ENCODE peak calls at places on chromosome 2, in eight cellular contexts. One of them, this sample, is unnamed.

GRCh38 chr2:166249318-166249717 is 121.5 kb upstream of the SCN1A start:
- DNase-seq in DND-41: no peak
- DNase-seq in pancreas: no peak
- DNase-seq in Karpas-422: no peak
- DNase-seq in OCI-LY7: no peak
- DNase-seq in A673: no peak
- DNase-seq in naive thymus-derived CD4-positive, alpha-beta T cell: no peak
- DNase-seq in body of pancreas: no peak
- DNase-seq in this sample: no peak

GRCh38 chr2:128438091-128438490 is 119.4 kb upstream of the HS6ST1 start:
- DNase-seq in A673: no peak
- DNase-seq in Karpas-422: no peak
- DNase-seq in DND-41: no peak
- DNase-seq in OCI-LY7: no peak
- DNase-seq in pancreas: no peak
- DNase-seq in naive thymus-derived CD4-positive, alpha-beta T cell: no peak
- DNase-seq in body of pancreas: peak; percentile 7
- DNase-seq in this sample: no peak

GRCh38 chr2:64204006-64204632 is 59.9 kb upstream of the PELI1 start:
- DNase-seq in OCI-LY7: no peak
- DNase-seq in A673: peak; percentile 51
- DNase-seq in pancreas: no peak
- DNase-seq in Karpas-422: no peak
- DNase-seq in naive thymus-derived CD4-positive, alpha-beta T cell: peak; percentile 67
- DNase-seq in body of pancreas: no peak
- DNase-seq in DND-41: no peak
- DNase-seq in this sample: peak; percentile 43

GRCh38 chr2:62184499-62185045 is 11.3 kb upstream of the B3GNT2 start:
- DNase-seq in Karpas-422: no peak
- DNase-seq in OCI-LY7: no peak
- DNase-seq in body of pancreas: no peak
- DNase-seq in DND-41: no peak
- DNase-seq in A673: no peak
- DNase-seq in pancreas: no peak
- DNase-seq in naive thymus-derived CD4-positive, alpha-beta T cell: no peak
- DNase-seq in this sample: no peak

GRCh38 chr2:62163106-62163831 is 32.6 kb upstream of the B3GNT2 start:
- DNase-seq in OCI-LY7: no peak
- DNase-seq in naive thymus-derived CD4-positive, alpha-beta T cell: no peak
- DNase-seq in body of pancreas: no peak
- DNase-seq in DND-41: no peak
- DNase-seq in Karpas-422: no peak
- DNase-seq in pancreas: no peak
- DNase-seq in A673: peak; percentile 51
- DNase-seq in this sample: no peak

GRCh38 chr2:154233231-154233630 is 361.5 kb downstream of the GALNT13 start:
- DNase-seq in DND-41: no peak
- DNase-seq in A673: no peak
- DNase-seq in naive thymus-derived CD4-positive, alpha-beta T cell: no peak
- DNase-seq in body of pancreas: no peak
- DNase-seq in pancreas: no peak
- DNase-seq in Karpas-422: no peak
- DNase-seq in OCI-LY7: no peak
- DNase-seq in this sample: no peak

GRCh38 chr2:105769504-105769903 is 24.8 kb downstream of the NCK2 start:
- DNase-seq in A673: no peak
- DNase-seq in DND-41: no peak
- DNase-seq in naive thymus-derived CD4-positive, alpha-beta T cell: no peak
- DNase-seq in pancreas: no peak
- DNase-seq in body of pancreas: no peak
- DNase-seq in OCI-LY7: no peak
- DNase-seq in Karpas-422: no peak
- DNase-seq in this sample: no peak

GRCh38 chr2:195457873-195458272 is 199.2 kb upstream of the SLC39A10 start:
- DNase-seq in Karpas-422: no peak
- DNase-seq in A673: no peak
- DNase-seq in body of pancreas: no peak
- DNase-seq in DND-41: no peak
- DNase-seq in pancreas: no peak
- DNase-seq in naive thymus-derived CD4-positive, alpha-beta T cell: no peak
- DNase-seq in OCI-LY7: no peak
- DNase-seq in this sample: no peak

GRCh38 chr2:201267278-201268030 is 7.1 kb downstream of the CASP8 start:
- DNase-seq in OCI-LY7: no peak
- DNase-seq in pancreas: no peak
- DNase-seq in Karpas-422: no peak
- DNase-seq in DND-41: no peak
- DNase-seq in body of pancreas: no peak
- DNase-seq in naive thymus-derived CD4-positive, alpha-beta T cell: no peak
- DNase-seq in A673: no peak
- DNase-seq in this sample: no peak

GRCh38 chr2:18209934-18210639 is 331.6 kb downstream of the KCNS3 start:
- DNase-seq in A673: peak; percentile 70
- DNase-seq in naive thymus-derived CD4-positive, alpha-beta T cell: no peak
- DNase-seq in Karpas-422: no peak
- DNase-seq in pancreas: no peak
- DNase-seq in DND-41: no peak
- DNase-seq in OCI-LY7: no peak
- DNase-seq in body of pancreas: no peak
- DNase-seq in this sample: no peak

GRCh38 chr2:84815146-84815545 is 65.7 kb downstream of the TRABD2A start:
- DNase-seq in body of pancreas: no peak
- DNase-seq in naive thymus-derived CD4-positive, alpha-beta T cell: no peak
- DNase-seq in DND-41: no peak
- DNase-seq in A673: no peak
- DNase-seq in pancreas: no peak
- DNase-seq in Karpas-422: no peak
- DNase-seq in OCI-LY7: no peak
- DNase-seq in this sample: no peak

GRCh38 chr2:20106746-20107145 is 55.3 kb upstream of the LAPTM4A start:
- DNase-seq in DND-41: no peak
- DNase-seq in body of pancreas: peak; percentile 62
- DNase-seq in pancreas: peak; percentile 78
- DNase-seq in Karpas-422: no peak
- DNase-seq in OCI-LY7: no peak
- DNase-seq in naive thymus-derived CD4-positive, alpha-beta T cell: no peak
- DNase-seq in A673: no peak
- DNase-seq in this sample: no peak

GRCh38 chr2:128371648-128372345 is 53.1 kb upstream of the HS6ST1 start:
- DNase-seq in pancreas: peak; percentile 39
- DNase-seq in Karpas-422: no peak
- DNase-seq in OCI-LY7: peak; percentile 15
- DNase-seq in A673: no peak
- DNase-seq in DND-41: no peak
- DNase-seq in body of pancreas: no peak
- DNase-seq in naive thymus-derived CD4-positive, alpha-beta T cell: no peak
- DNase-seq in this sample: no peak

GRCh38 chr2:107742460-107743027 is 84.1 kb upstream of the RGPD4 start:
- DNase-seq in OCI-LY7: no peak
- DNase-seq in A673: no peak
- DNase-seq in DND-41: no peak
- DNase-seq in pancreas: no peak
- DNase-seq in Karpas-422: no peak
- DNase-seq in naive thymus-derived CD4-positive, alpha-beta T cell: no peak
- DNase-seq in body of pancreas: no peak
- DNase-seq in this sample: no peak

GRCh38 chr2:207465894-207466293 is 63.9 kb upstream of the CREB1 start:
- DNase-seq in naive thymus-derived CD4-positive, alpha-beta T cell: no peak
- DNase-seq in pancreas: no peak
- DNase-seq in OCI-LY7: no peak
- DNase-seq in Karpas-422: no peak
- DNase-seq in body of pancreas: no peak
- DNase-seq in A673: no peak
- DNase-seq in DND-41: no peak
- DNase-seq in this sample: no peak

GRCh38 chr2:204036706-204037105 is 100.1 kb downstream of the ICOS start:
- DNase-seq in body of pancreas: no peak
- DNase-seq in A673: no peak
- DNase-seq in DND-41: no peak
- DNase-seq in naive thymus-derived CD4-positive, alpha-beta T cell: no peak
- DNase-seq in pancreas: no peak
- DNase-seq in Karpas-422: no peak
- DNase-seq in OCI-LY7: no peak
- DNase-seq in this sample: no peak

GRCh38 chr2:238586931-238587775 is 160.4 kb downstream of the ASB1 start:
- DNase-seq in pancreas: no peak
- DNase-seq in A673: no peak
- DNase-seq in naive thymus-derived CD4-positive, alpha-beta T cell: no peak
- DNase-seq in DND-41: no peak
- DNase-seq in body of pancreas: no peak
- DNase-seq in Karpas-422: no peak
- DNase-seq in OCI-LY7: no peak
- DNase-seq in this sample: no peak

GRCh38 chr2:113013336-113013661 is 8.0 kb downstream of the IL36A start:
- DNase-seq in DND-41: no peak
- DNase-seq in body of pancreas: no peak
- DNase-seq in A673: no peak
- DNase-seq in naive thymus-derived CD4-positive, alpha-beta T cell: no peak
- DNase-seq in pancreas: no peak
- DNase-seq in OCI-LY7: no peak
- DNase-seq in Karpas-422: no peak
- DNase-seq in this sample: no peak
- H3K4me3 ChIP-seq in DND-41: no peak overlapping the region
- H3K4me3 ChIP-seq in body of pancreas: no peak overlapping the region
- H3K4me3 ChIP-seq in A673: no peak overlapping the region
- H3K4me3 ChIP-seq in naive thymus-derived CD4-positive, alpha-beta T cell: no peak overlapping the region
- H3K4me3 ChIP-seq in pancreas: no peak overlapping the region
- H3K4me3 ChIP-seq in OCI-LY7: no peak overlapping the region
- H3K4me3 ChIP-seq in Karpas-422: no peak overlapping the region
- H3K4me3 ChIP-seq in this sample: no peak overlapping the region

DNA sequence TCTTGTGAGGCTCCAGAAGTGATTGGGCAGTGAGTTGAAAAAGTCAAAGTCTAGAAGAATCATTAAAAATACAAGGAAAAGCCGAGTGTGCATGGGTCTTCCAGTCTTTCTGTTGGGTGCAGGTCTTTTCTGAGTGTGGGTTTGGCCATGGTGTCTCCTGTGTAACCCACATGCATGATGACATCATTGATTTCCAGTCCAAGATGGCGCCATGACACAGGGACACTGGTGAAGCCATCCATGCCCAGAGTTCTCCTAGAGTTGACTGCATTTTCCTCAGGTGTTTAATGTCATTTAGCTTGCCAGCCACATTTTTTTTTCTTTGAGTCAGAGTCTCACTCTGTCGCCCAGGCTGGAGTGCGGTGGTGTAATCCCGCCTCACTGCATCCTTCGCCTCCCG is 35.9 kb downstream of the SH3BP4 start:
- DNase-seq in naive thymus-derived CD4-positive, alpha-beta T cell: peak; percentile 4
- DNase-seq in pancreas: no peak
- DNase-seq in body of pancreas: no peak
- DNase-seq in A673: no peak
- DNase-seq in OCI-LY7: no peak
- DNase-seq in Karpas-422: no peak
- DNase-seq in DND-41: no peak
- DNase-seq in this sample: no peak
- H3K4me1 ChIP-seq in naive thymus-derived CD4-positive, alpha-beta T cell: no peaks in the 10 kb centered on the region
- H3K4me1 ChIP-seq in pancreas: peaks cover 40% of the 10 kb centered on the region
- H3K4me1 ChIP-seq in body of pancreas: peaks cover 83% of the 10 kb centered on the region
- H3K4me1 ChIP-seq in A673: no peaks in the 10 kb centered on the region
- H3K4me1 ChIP-seq in OCI-LY7: peaks cover 3% of the 10 kb centered on the region
- H3K4me1 ChIP-seq in Karpas-422: no peaks in the 10 kb centered on the region
- H3K4me1 ChIP-seq in DND-41: no peaks in the 10 kb centered on the region
- H3K4me1 ChIP-seq in this sample: no peaks in the 10 kb centered on the region

GRCh38 chr2:98563394-98563793 is 44.9 kb downstream of the COA5 start:
- DNase-seq in DND-41: no peak
- DNase-seq in body of pancreas: no peak
- DNase-seq in Karpas-422: no peak
- DNase-seq in OCI-LY7: no peak
- DNase-seq in pancreas: no peak
- DNase-seq in naive thymus-derived CD4-positive, alpha-beta T cell: no peak
- DNase-seq in A673: no peak
- DNase-seq in this sample: no peak

GRCh38 chr2:98565941-98566340 is 42.4 kb downstream of the COA5 start:
- DNase-seq in pancreas: no peak
- DNase-seq in body of pancreas: no peak
- DNase-seq in OCI-LY7: no peak
- DNase-seq in DND-41: no peak
- DNase-seq in A673: no peak
- DNase-seq in Karpas-422: no peak
- DNase-seq in naive thymus-derived CD4-positive, alpha-beta T cell: no peak
- DNase-seq in this sample: no peak

GRCh38 chr2:98564541-98565164 is 43.7 kb downstream of the COA5 start:
- DNase-seq in pancreas: no peak
- DNase-seq in body of pancreas: no peak
- DNase-seq in naive thymus-derived CD4-positive, alpha-beta T cell: no peak
- DNase-seq in DND-41: no peak
- DNase-seq in OCI-LY7: no peak
- DNase-seq in A673: no peak
- DNase-seq in Karpas-422: no peak
- DNase-seq in this sample: no peak

GRCh38 chr2:98568161-98568956 is 40.0 kb downstream of the COA5 start:
- DNase-seq in pancreas: no peak
- DNase-seq in Karpas-422: no peak
- DNase-seq in body of pancreas: no peak
- DNase-seq in OCI-LY7: no peak
- DNase-seq in DND-41: no peak
- DNase-seq in naive thymus-derived CD4-positive, alpha-beta T cell: no peak
- DNase-seq in A673: no peak
- DNase-seq in this sample: no peak

DNA sequence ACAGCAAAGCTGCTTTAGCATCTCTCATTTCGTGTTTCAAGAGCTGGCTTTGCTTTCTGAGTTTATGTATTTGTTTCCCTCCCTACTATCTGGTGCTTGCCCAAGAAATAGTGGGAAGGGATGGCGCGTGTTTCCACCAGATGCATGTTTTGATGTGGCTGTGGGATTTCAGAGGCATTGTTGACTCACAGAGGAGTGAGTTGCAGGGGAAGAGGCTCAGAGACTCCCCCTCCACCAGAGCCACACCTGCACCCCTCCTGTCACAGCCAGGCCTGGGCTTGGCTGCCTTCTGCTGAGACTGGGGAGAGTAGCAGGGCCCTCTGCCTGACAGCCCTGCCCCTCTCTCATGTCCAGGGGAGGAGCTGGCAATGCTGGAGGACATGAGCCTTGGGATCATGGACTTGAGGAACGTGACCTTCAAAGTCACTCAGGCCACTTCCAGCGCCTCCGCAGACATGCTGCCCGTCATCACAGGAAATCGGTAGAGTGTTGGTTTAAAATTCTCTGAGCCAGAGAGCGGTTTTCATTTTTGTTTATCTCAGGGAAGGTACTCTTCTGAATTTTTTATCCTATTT is 42.9 kb downstream of the COA5 start:
- DNase-seq in pancreas: no peak
- DNase-seq in DND-41: peak; percentile 61
- DNase-seq in Karpas-422: no peak
- DNase-seq in OCI-LY7: no peak
- DNase-seq in A673: no peak
- DNase-seq in naive thymus-derived CD4-positive, alpha-beta T cell: no peak
- DNase-seq in body of pancreas: no peak
- DNase-seq in this sample: no peak
- H3K36me3 ChIP-seq in pancreas: no peaks in the 10 kb centered on the region
- H3K36me3 ChIP-seq in DND-41: peaks cover 81% of the 10 kb centered on the region
- H3K36me3 ChIP-seq in Karpas-422: no peaks in the 10 kb centered on the region
- H3K36me3 ChIP-seq in OCI-LY7: no peaks in the 10 kb centered on the region
- H3K36me3 ChIP-seq in A673: peaks cover 24% of the 10 kb centered on the region
- H3K36me3 ChIP-seq in naive thymus-derived CD4-positive, alpha-beta T cell: peaks cover 20% of the 10 kb centered on the region
- H3K36me3 ChIP-seq in body of pancreas: no peaks in the 10 kb centered on the region
- H3K36me3 ChIP-seq in this sample: peaks cover 81% of the 10 kb centered on the region

DNA sequence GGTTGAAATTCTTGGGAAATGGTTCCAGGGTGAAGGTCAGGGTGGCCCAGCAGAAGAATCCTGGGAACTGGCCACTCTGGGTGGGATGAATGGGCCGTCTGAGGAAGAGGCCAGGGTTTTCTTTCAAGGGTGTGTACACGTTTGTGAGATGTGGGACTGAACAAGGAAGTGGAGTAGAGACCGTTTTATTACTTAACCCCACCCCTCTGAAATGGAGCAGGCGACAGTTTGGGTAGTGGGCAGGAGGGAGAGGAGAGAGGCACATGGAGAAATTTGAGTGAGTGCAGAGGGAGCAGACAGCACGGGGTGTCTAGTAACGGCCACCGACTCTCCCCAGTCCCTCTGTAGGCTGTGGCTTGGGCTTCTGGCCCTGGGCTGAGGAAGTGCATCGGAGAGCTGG is 135.1 kb downstream of the DYSF start:
- DNase-seq in DND-41: no peak
- DNase-seq in body of pancreas: no peak
- DNase-seq in Karpas-422: no peak
- DNase-seq in OCI-LY7: no peak
- DNase-seq in A673: no peak
- DNase-seq in pancreas: no peak
- DNase-seq in naive thymus-derived CD4-positive, alpha-beta T cell: no peak
- DNase-seq in this sample: no peak
- H3K4me3 ChIP-seq in DND-41: no peak overlapping the region
- H3K4me3 ChIP-seq in body of pancreas: no peak overlapping the region
- H3K4me3 ChIP-seq in Karpas-422: no peak overlapping the region
- H3K4me3 ChIP-seq in OCI-LY7: no peak overlapping the region
- H3K4me3 ChIP-seq in A673: no peak overlapping the region
- H3K4me3 ChIP-seq in pancreas: no peak overlapping the region
- H3K4me3 ChIP-seq in naive thymus-derived CD4-positive, alpha-beta T cell: no peak overlapping the region
- H3K4me3 ChIP-seq in this sample: no peak overlapping the region